ENCODE peak calls at places on chromosomes 3 and 15, in four cellular contexts. One of them, this sample, is unnamed.

GRCh38 chr3:184380210-184380626 is 364 bp downstream of the CHRD start:
- DNase-seq in fibroblast of the aortic adventitia: no peak
- DNase-seq in mucosa of descending colon: peak; percentile 69
- DNase-seq in Caco-2: peak; percentile 67
- DNase-seq in this sample: peak; percentile 30

GRCh38 chr15:65258863-65259262 is 27.8 kb downstream of the PARP16 start:
- DNase-seq in fibroblast of the aortic adventitia: peak; percentile 19
- DNase-seq in Caco-2: no peak
- DNase-seq in mucosa of descending colon: no peak
- DNase-seq in this sample: peak; percentile 58

GRCh38 chr3:191331443-191331842 is 1.1 kb upstream of the UTS2B start:
- DNase-seq in fibroblast of the aortic adventitia: peak; percentile 31
- DNase-seq in Caco-2: no peak
- DNase-seq in mucosa of descending colon: no peak
- DNase-seq in this sample: peak; percentile 56

GRCh38 chr3:40800343-40800742 is 275.6 kb downstream of the ZNF621 start:
- DNase-seq in fibroblast of the aortic adventitia: peak; percentile 56
- DNase-seq in mucosa of descending colon: no peak
- DNase-seq in Caco-2: peak; percentile 37
- DNase-seq in this sample: peak; percentile 97

GRCh38 chr15:43071451-43071850 is 34.4 kb downstream of the UBR1 start:
- DNase-seq in mucosa of descending colon: no peak
- DNase-seq in Caco-2: no peak
- DNase-seq in fibroblast of the aortic adventitia: no peak
- DNase-seq in this sample: no peak

GRCh38 chr3:58074997-58075396 is 66.8 kb downstream of the FLNB start:
- DNase-seq in Caco-2: no peak
- DNase-seq in fibroblast of the aortic adventitia: no peak
- DNase-seq in mucosa of descending colon: no peak
- DNase-seq in this sample: no peak

GRCh38 chr3:125260158-125260557 is 47.6 kb upstream of the SLC12A8 start:
- DNase-seq in Caco-2: no peak
- DNase-seq in mucosa of descending colon: no peak
- DNase-seq in fibroblast of the aortic adventitia: no peak
- DNase-seq in this sample: no peak

GRCh38 chr3:29764059-29764458 is 483.2 kb downstream of the RBMS3 start:
- DNase-seq in fibroblast of the aortic adventitia: peak; percentile 89
- DNase-seq in mucosa of descending colon: no peak
- DNase-seq in Caco-2: no peak
- DNase-seq in this sample: peak; percentile 97

GRCh38 chr15:41263891-41264351 is 32.9 kb downstream of the CHP1 start:
- DNase-seq in mucosa of descending colon: no peak
- DNase-seq in Caco-2: peak; percentile 53
- DNase-seq in fibroblast of the aortic adventitia: peak; percentile 71
- DNase-seq in this sample: no peak

GRCh38 chr3:57983734-57984518 is 24.3 kb upstream of the FLNB start:
- DNase-seq in fibroblast of the aortic adventitia: peak; percentile 94
- DNase-seq in mucosa of descending colon: no peak
- DNase-seq in Caco-2: no peak
- DNase-seq in this sample: peak; percentile 96

GRCh38 chr3:41893977-41894376 is 67.9 kb downstream of the ULK4 start:
- DNase-seq in fibroblast of the aortic adventitia: peak; percentile 83
- DNase-seq in Caco-2: peak; percentile 44
- DNase-seq in mucosa of descending colon: no peak
- DNase-seq in this sample: peak; percentile 66

GRCh38 chr15:31391687-31392671 is 65.3 kb downstream of the KLF13 start:
- DNase-seq in fibroblast of the aortic adventitia: peak; percentile 80
- DNase-seq in mucosa of descending colon: peak; percentile 92
- DNase-seq in Caco-2: peak; percentile 70
- DNase-seq in this sample: peak; percentile 66

GRCh38 chr3:193620650-193621049 is 27.6 kb downstream of the OPA1 start:
- DNase-seq in fibroblast of the aortic adventitia: peak; percentile 30
- DNase-seq in mucosa of descending colon: no peak
- DNase-seq in Caco-2: no peak
- DNase-seq in this sample: peak; percentile 54

GRCh38 chr3:152121292-152121654 is 147.5 kb upstream of the MBNL1 start:
- DNase-seq in mucosa of descending colon: no peak
- DNase-seq in Caco-2: no peak
- DNase-seq in fibroblast of the aortic adventitia: peak; percentile 97
- DNase-seq in this sample: peak; percentile 91

DNA sequence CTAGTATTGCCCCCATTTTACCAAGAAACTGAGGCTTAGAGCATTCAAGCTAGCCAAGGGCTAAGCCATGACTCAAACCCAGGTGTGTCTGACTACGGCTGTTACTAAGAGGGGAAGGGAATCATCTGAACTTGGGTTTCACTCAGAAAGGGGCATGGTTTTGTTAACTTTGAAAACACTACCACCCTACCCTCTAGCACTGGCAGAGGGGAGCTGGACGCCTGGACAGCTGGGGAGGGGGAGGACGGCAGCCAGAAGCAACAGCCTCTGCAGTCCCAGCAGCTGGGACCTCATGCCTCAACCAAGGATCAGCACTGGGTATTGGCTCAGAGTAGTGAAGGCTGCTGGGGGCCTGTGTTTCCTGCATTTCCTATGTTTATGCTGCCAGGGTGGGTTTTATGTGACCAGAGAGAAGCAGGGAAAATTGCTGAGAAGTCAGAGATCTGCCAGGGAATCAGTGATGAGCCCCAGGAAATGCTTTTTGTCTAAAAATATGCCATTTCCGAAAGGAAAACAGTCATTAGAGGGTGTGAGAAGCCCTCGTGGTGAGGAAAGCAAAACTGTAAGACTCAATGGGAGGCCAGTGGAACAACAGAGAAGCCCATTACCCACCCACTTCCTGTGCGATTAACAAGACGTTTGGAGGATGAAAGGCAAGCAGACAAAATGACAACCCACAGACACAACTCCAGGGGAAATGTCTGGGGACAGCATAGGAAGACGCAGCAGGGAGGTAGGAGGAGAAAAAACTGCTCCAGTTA is 41.2 kb downstream of the LIPC start:
- DNase-seq in Caco-2: no peak
- DNase-seq in mucosa of descending colon: no peak
- DNase-seq in fibroblast of the aortic adventitia: no peak
- DNase-seq in this sample: peak; percentile 23
- H3K4me3 ChIP-seq in Caco-2: no peak overlapping the region
- H3K4me3 ChIP-seq in mucosa of descending colon: no peak overlapping the region
- H3K4me3 ChIP-seq in fibroblast of the aortic adventitia: no peak overlapping the region
- H3K4me3 ChIP-seq in this sample: no peak overlapping the region

GRCh38 chr15:99486371-99487336 is 79.1 kb upstream of the MEF2A start:
- DNase-seq in fibroblast of the aortic adventitia: peak; percentile 92
- DNase-seq in mucosa of descending colon: peak; percentile 71
- DNase-seq in Caco-2: peak; percentile 17
- DNase-seq in this sample: peak; percentile 48

GRCh38 chr15:99485153-99485947 is 80.4 kb upstream of the MEF2A start:
- DNase-seq in Caco-2: no peak
- DNase-seq in fibroblast of the aortic adventitia: no peak
- DNase-seq in mucosa of descending colon: no peak
- DNase-seq in this sample: no peak

GRCh38 chr15:99487337-99487730 is 78.5 kb upstream of the MEF2A start:
- DNase-seq in Caco-2: no peak
- DNase-seq in fibroblast of the aortic adventitia: no peak
- DNase-seq in mucosa of descending colon: no peak
- DNase-seq in this sample: no peak

GRCh38 chr15:99482993-99483392 is 82.8 kb upstream of the MEF2A start:
- DNase-seq in mucosa of descending colon: no peak
- DNase-seq in fibroblast of the aortic adventitia: no peak
- DNase-seq in Caco-2: no peak
- DNase-seq in this sample: no peak

DNA sequence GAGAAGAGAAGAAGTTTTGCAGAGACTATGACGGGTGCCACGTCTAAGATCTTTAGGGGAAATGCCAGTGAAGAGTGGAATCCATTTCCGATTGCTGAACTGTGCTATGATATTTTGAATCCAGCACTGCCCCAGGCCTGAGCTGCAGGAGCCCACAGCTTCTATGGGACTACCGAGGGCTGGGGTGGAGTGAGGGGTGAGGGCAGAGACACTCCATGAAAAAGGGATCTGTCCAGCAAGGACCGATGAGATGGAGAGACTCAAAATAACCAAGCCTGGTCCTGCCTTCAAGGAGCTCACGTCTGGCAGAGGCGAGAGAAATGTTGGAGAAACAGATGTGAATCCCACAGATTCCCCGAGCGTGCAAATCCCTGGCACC is 79.8 kb upstream of the MEF2A start:
- DNase-seq in mucosa of descending colon: no peak
- DNase-seq in Caco-2: no peak
- DNase-seq in fibroblast of the aortic adventitia: no peak
- DNase-seq in this sample: no peak
- H3K4me3 ChIP-seq in mucosa of descending colon: no peak overlapping the region
- H3K4me3 ChIP-seq in Caco-2: peak overlapping the region; percentile 37
- H3K4me3 ChIP-seq in fibroblast of the aortic adventitia: no peak overlapping the region
- H3K4me3 ChIP-seq in this sample: peak overlapping the region; percentile 30

GRCh38 chr15:37103475-37104071 is 3.2 kb upstream of the MEIS2 start:
- DNase-seq in fibroblast of the aortic adventitia: no peak
- DNase-seq in Caco-2: no peak
- DNase-seq in mucosa of descending colon: no peak
- DNase-seq in this sample: no peak
- H3K4me3 ChIP-seq in fibroblast of the aortic adventitia: peak overlapping the region; percentile 94
- H3K4me3 ChIP-seq in Caco-2: no peak overlapping the region
- H3K4me3 ChIP-seq in mucosa of descending colon: no peak overlapping the region
- H3K4me3 ChIP-seq in this sample: peak overlapping the region; percentile 76

GRCh38 chr3:9810846-9811245 is 784 bp downstream of the TTLL3 start:
- DNase-seq in fibroblast of the aortic adventitia: peak; percentile 23
- DNase-seq in mucosa of descending colon: no peak
- DNase-seq in Caco-2: no peak
- DNase-seq in this sample: no peak
- H3K4me3 ChIP-seq in fibroblast of the aortic adventitia: peak overlapping the region; percentile 65
- H3K4me3 ChIP-seq in mucosa of descending colon: no peak overlapping the region
- H3K4me3 ChIP-seq in Caco-2: no peak overlapping the region
- H3K4me3 ChIP-seq in this sample: peak overlapping the region; percentile 48

GRCh38 chr15:23686466-23687142 is 501 bp downstream of the NDN start:
- DNase-seq in Caco-2: no peak
- DNase-seq in mucosa of descending colon: no peak
- DNase-seq in fibroblast of the aortic adventitia: peak; percentile 0
- DNase-seq in this sample: peak; percentile 9
- H3K4me3 ChIP-seq in Caco-2: no peak overlapping the region
- H3K4me3 ChIP-seq in mucosa of descending colon: peak overlapping the region; percentile 42
- H3K4me3 ChIP-seq in fibroblast of the aortic adventitia: peak overlapping the region; percentile 58
- H3K4me3 ChIP-seq in this sample: peak overlapping the region; percentile 49